ENCODE peak calls at places on chromosome X, in eight cellular contexts. F, N, O, R, T, D, U and H are unnamed samples.

GRCh38 chrX:55135171-55135570 is 46.4 kb downstream of the PAGE2 start:
- DNase-seq in F (peak), N (peak), O (no peak), R (peak), T (peak), D (peak), U (peak), H (peak)

GRCh38 chrX:1249101-1249887 is 19.3 kb upstream of the CSF2RA start:
- DNase-seq in F (no peak), N (no peak), O (peak), R (no peak), T (peak), D (no peak), U (peak), H (no peak)

GRCh38 chrX:104742345-104742744 is 176.3 kb downstream of the IL1RAPL2 start:
- DNase-seq in F (no peak), N (no peak), O (no peak), R (no peak), T (no peak), D (no peak), U (no peak), H (no peak)

GRCh38 chrX:48531359-48531954 is 8.1 kb upstream of the TBC1D25 start:
- DNase-seq in F (peak), N (peak), O (no peak), R (no peak), T (no peak), D (peak), U (no peak), H (no peak)

GRCh38 chrX:47482512-47483309 is at the start of gene ZNF41:
- DNase-seq in F (peak), N (peak), O (peak), R (peak), T (peak), D (peak), U (peak), H (peak)

GRCh38 chrX:43813898-43814297 is 68.4 kb downstream of the MAOB start:
- DNase-seq in F (no peak), N (no peak), O (no peak), R (peak), T (no peak), D (peak), U (peak), H (no peak)

GRCh38 chrX:10450229-10450958 is 170.0 kb downstream of the MID1 start:
- DNase-seq in F (no peak), N (peak), O (no peak), R (no peak), T (no peak), D (no peak), U (no peak), H (peak)

GRCh38 chrX:74924449-74925209 is 623 bp downstream of the NEXMIF start:
- DNase-seq in F (peak), N (no peak), O (no peak), R (no peak), T (no peak), D (no peak), U (peak), H (peak)

GRCh38 chrX:34058005-34058404 is 74.1 kb downstream of the FAM47A start:
- DNase-seq in F (no peak), N (no peak), O (no peak), R (no peak), T (no peak), D (no peak), U (peak), H (no peak)

GRCh38 chrX:118644378-118644777 is 83.0 kb upstream of the IL13RA1 start:
- DNase-seq in F (peak), N (peak), O (no peak), R (peak), T (peak), D (peak), U (no peak), H (peak)

GRCh38 chrX:46298821-46299220 is 246.4 kb downstream of the ZNF674 start:
- DNase-seq in F (no peak), N (peak), O (no peak), R (no peak), T (no peak), D (no peak), U (no peak), H (no peak)

GRCh38 chrX:109776986-109777385 is 43.9 kb upstream of the ACSL4 start:
- DNase-seq in F (no peak), N (no peak), O (no peak), R (no peak), T (no peak), D (no peak), U (no peak), H (no peak)

GRCh38 chrX:63349307-63349706 is 1.8 kb downstream of the SPIN4 start:
- DNase-seq in F (no peak), N (no peak), O (no peak), R (no peak), T (no peak), D (peak), U (no peak), H (peak)

GRCh38 chrX:97405031-97405685 is 521.5 kb downstream of the RPA4 start:
- DNase-seq in F (no peak), N (peak), O (no peak), R (no peak), T (no peak), D (no peak), U (no peak), H (no peak)

GRCh38 chrX:155132110-155132509 is 60.8 kb downstream of the BRCC3 start:
- DNase-seq in F (no peak), N (no peak), O (no peak), R (no peak), T (no peak), D (no peak), U (no peak), H (no peak)

GRCh38 chrX:103776586-103776985 is at the start of gene PLP1:
- DNase-seq in F (no peak), N (no peak), O (no peak), R (no peak), T (no peak), D (no peak), U (no peak), H (no peak)

GRCh38 chrX:77167993-77168392 is 279.2 kb upstream of the FGF16 start:
- DNase-seq in F (no peak), N (no peak), O (no peak), R (no peak), T (peak), D (no peak), U (no peak), H (peak)

GRCh38 chrX:12770440-12770839 is 20.8 kb upstream of the PRPS2 start:
- DNase-seq in F (no peak), N (peak), O (no peak), R (no peak), T (no peak), D (no peak), U (no peak), H (peak)

GRCh38 chrX:66684196-66684595 is 45.3 kb upstream of the EDA2R start:
- DNase-seq in F (no peak), N (no peak), O (no peak), R (no peak), T (no peak), D (no peak), U (no peak), H (no peak)

DNA sequence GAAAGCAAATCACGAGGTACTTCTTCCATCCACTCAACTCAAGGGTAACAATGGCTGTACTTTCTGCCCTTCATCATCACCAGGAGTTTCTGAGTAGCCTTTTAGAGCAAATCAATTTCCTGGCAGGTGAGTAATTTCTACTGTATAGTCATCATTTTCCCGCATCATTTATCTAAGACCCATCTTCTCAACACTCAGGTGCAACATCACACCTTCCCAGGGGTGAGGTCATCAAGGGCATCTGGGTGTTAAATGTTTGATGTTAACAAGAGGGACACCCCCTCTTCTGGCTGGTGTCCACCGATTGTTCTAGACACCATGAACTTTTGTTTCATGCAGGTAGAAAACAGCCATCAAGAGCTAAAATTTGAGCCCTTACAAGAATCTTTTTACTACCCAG is 313.4 kb upstream of the MAGEB2 start:
- DNase-seq in F (no peak), N (no peak), O (no peak), R (no peak), T (no peak), D (no peak), U (no peak), H (no peak)
- TF ChIP-seq POLR2A in F (no peak), N (no peak), O (no peak), R (no peak), T (no peak), D (no peak), U (no peak), H (no peak)

GRCh38 chrX:132467029-132467428 is 21.8 kb downstream of the MBNL3 start:
- DNase-seq in F (no peak), N (peak), O (no peak), R (no peak), T (no peak), D (no peak), U (no peak), H (no peak)
- H3K4me2 ChIP-seq in F (no peak), N (no peak), O (no peak), R (no peak), T (no peak), D (no peak), U (no peak), H (no peak)

DNA sequence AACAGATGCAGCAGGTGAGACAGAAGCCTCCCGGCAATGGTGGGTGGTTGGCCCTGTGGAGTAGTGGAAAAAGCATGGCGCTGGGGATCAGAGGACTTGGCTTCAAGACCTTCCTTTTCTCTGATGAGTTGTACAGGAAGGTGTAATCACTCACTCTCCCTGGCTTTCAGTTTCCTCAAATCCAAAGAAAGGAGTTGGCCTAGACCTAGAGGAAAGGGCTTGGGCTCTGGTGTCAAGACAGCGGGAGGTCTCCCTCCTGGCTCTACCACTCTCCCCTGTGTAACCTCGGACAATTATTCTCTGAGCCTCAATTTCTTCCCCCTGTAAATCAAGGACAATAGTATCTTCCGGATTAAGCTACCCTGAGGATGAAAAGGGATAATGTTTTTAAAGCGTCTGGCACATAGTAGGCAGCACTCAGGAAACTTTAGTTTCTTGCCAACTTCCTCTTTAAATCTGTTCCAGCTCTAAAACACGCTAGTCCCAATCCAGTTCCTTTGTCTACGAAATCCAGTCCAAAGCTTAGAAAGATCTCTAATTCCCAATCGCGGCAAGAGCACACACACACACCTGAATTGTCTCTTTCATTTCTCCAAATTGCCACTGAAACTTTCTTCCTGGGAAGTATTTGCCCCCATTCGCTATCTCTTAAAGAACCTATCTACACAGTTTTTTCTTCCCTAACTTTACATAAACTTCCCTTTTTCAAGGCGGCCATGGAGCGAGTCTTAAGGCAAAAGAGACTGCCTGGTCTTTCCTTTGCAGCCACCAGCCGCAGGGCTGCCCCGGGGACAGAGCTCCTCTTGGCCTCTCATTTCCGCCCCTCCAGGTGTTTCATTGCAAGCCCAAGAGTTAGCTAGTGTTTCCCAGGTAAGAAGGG is 29.9 kb upstream of the GPC4 start:
- DNase-seq in F (peak), N (no peak), O (no peak), R (peak), T (no peak), D (no peak), U (no peak), H (no peak)
- TF ChIP-seq POLR2A in F (no peak), N (no peak), O (no peak), R (no peak), T (no peak), D (no peak), U (no peak), H (no peak)

GRCh38 chrX:25014366-25014838 is 1.4 kb downstream of the ARX start:
- DNase-seq in F (no peak), N (no peak), O (no peak), R (no peak), T (no peak), D (no peak), U (no peak), H (no peak)

GRCh38 chrX:25017667-25018247 is 2.0 kb upstream of the ARX start:
- DNase-seq in F (no peak), N (no peak), O (no peak), R (no peak), T (no peak), D (no peak), U (no peak), H (no peak)

GRCh38 chrX:25015486-25016360 is at the start of gene ARX:
- DNase-seq in F (peak), N (peak), O (no peak), R (peak), T (peak), D (peak), U (peak), H (peak)

GRCh38 chrX:25016938-25017598 is 1.3 kb upstream of the ARX start:
- DNase-seq in F (no peak), N (no peak), O (no peak), R (no peak), T (no peak), D (no peak), U (no peak), H (no peak)

DNA sequence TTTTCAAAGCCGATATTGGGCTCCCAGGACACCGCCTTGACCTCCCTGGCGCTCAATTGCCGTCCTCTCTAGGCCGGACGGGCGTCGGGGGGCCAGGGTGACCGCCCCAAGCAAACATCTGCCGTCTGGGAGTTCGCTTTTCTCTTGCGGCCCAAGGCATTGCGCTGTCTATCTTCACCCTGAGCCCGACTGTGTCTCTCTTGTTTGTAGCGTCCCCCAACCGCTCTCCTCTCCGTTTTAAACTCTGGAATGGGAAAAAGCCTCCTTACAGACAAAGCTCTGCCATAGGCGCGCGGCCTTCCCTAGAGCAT is 551 bp upstream of the ARX start:
- DNase-seq in F (no peak), N (no peak), O (no peak), R (no peak), T (no peak), D (no peak), U (no peak), H (no peak)
- H3K4me2 ChIP-seq in F (no peak), N (no peak), O (no peak), R (no peak), T (no peak), D (no peak), U (peak), H (no peak)

GRCh38 chrX:101097546-101098453 is at the start of gene CENPI:
- DNase-seq in F (peak), N (peak), O (peak), R (peak), T (peak), D (peak), U (peak), H (peak)
- TF ChIP-seq POLR2A in F (peak), N (peak), O (peak), R (no peak), T (peak), D (peak), U (peak), H (peak)

DNA sequence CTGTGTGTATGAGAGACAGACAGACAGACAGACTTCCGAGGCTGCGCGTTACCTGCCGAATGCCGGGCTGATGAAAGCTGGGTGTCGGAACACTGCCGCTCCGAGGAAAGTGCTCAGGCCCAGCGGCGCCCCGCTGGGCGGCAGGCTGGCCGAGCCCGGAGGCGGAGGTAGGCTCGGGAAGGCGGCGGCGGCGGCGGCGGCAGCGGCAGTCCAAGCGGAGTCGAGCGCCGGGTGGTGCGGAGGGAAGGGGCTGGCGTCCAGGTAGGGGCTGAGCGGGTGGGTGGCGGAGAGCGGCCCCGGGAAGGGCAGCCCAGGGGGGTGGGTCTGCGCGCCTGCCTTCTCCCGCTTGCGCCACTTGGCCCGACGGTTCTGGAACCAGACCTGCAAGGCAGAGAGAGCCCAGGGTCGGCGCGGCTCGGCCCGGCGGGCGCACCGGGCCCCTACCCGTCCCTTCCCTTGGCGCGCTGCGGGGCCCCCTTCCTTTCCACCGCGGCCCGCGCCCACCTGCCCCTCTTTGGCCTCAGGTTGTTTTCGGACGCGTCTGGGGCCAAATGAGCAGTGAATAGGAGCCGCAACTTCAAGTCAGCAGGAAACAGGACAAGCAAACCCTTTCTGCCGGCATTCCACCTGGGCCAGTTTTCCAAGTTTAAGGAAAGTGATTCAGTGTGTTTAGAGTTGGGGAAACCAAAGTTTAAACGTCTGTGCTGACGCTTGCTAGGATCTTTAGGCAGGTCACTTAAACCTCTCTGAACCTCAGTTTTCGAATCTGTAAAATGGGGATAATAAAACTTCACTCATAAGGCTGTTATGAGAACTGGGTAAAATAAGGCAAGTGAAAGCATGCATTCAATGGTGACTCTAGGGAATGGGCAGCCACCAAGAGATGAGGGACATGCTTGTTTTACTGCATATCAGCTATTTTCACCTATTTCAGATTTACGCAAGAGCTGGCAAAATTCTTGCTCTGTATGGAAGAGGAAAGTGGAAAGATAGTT is 8.4 kb downstream of the ARX start:
- DNase-seq in F (no peak), N (no peak), O (no peak), R (no peak), T (no peak), D (no peak), U (peak), H (no peak)
- H3K4me2 ChIP-seq in F (peak), N (peak), O (no peak), R (no peak), T (peak), D (no peak), U (peak), H (no peak)

GRCh38 chrX:100819837-100820666 is at the start of gene CSTF2:
- DNase-seq in F (peak), N (peak), O (peak), R (peak), T (peak), D (peak), U (peak), H (peak)
- TF ChIP-seq POLR2A in F (peak), N (no peak), O (peak), R (peak), T (peak), D (peak), U (peak), H (peak)

DNA sequence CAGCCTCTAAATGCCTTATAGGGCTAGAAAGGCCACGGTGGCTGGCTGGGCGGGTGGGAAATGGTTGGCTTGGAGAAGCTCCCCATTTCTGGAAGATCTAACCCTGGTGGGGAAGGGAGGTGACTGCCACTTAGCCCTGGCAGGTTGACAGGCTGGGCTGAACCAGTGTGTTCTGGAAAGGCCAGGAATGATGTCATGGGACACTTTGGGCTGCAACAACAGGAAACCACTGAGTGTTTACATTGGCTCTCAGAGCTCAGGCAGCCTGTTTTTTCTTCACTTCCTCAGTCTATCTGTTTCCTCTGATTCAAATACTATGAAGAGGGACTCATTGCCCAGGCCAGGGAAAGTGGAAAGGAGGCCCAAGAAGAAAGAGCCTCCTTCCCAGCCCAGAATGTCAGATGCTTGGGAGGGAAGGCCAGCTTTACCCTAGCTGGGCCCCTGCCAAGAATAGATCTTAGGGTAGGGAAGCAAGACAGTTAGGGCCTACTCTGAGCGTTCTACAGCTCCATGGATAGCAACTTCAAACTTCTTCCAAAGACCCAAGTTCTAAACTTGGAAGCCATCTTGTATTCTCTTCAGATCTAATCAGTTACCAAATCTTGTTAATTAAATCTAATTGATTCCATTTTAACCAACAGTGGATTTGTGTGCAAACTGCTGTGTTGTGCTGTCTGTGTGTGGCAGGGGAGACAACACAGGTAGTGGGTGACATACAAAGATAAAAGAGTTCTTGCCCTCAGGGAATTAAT is 65.7 kb upstream of the MSN start:
- DNase-seq in F (no peak), N (peak), O (no peak), R (no peak), T (peak), D (no peak), U (no peak), H (peak)
- H3K4me2 ChIP-seq in F (peak), N (no peak), O (no peak), R (no peak), T (no peak), D (no peak), U (no peak), H (peak)

GRCh38 chrX:40018021-40018420 is 79.7 kb downstream of the BCOR start:
- DNase-seq in F (no peak), N (no peak), O (no peak), R (no peak), T (no peak), D (no peak), U (no peak), H (no peak)
- TF ChIP-seq POLR2A in F (no peak), N (no peak), O (no peak), R (no peak), T (no peak), D (no peak), U (no peak), H (no peak)

GRCh38 chrX:115367455-115367854 is 77.9 kb downstream of the LUZP4 start:
- DNase-seq in F (no peak), N (peak), O (no peak), R (no peak), T (no peak), D (no peak), U (no peak), H (peak)
- H3K4me2 ChIP-seq in F (no peak), N (no peak), O (no peak), R (no peak), T (no peak), D (no peak), U (no peak), H (no peak)